ENCODE peak calls at places on chromosomes 16 and 17, in four cellular contexts. W is CD4-positive, alpha-beta T cell; B is GM04504; R is A549. J is an unnamed sample.
A peak's percentile ranks its signal among the peaks of the same experiment; 100 is the strongest.

GRCh38 chr16:54280751-54281150 is 5.8 kb downstream of the IRX3 start:
- DNase-seq in W (no peak), B (no peak), R (no peak), J (no peak)

GRCh38 chr17:48996696-48997102 is 486 bp upstream of the IGF2BP1 start:
- DNase-seq in W (no peak), B (no peak), R (no peak), J (no peak)

GRCh38 chr17:6095501-6095900 is 25.3 kb downstream of the WSCD1 start:
- DNase-seq in W (no peak), B (no peak), R (no peak), J (no peak)

GRCh38 chr17:75980188-75981018 is 1.4 kb downstream of the TEN1 start:
- DNase-seq in W (no peak), B (no peak), R (no peak), J (no peak)

GRCh38 chr17:70716551-70716950 is 547.2 kb downstream of the KCNJ2 start:
- DNase-seq in W (no peak), B (no peak), R (no peak), J (no peak)

GRCh38 chr16:85090166-85090565 is 22.1 kb downstream of the CIBAR2 start:
- DNase-seq in W (no peak), B (no peak), R (no peak), J (no peak)

GRCh38 chr16:967546-968295 is 3.1 kb downstream of the LMF1 start:
- DNase-seq in W (no peak), B (no peak), R (no peak), J (no peak)

GRCh38 chr16:11429823-11430222 is 84.6 kb downstream of the RMI2 start:
- DNase-seq in W (no peak), B (no peak), R (peak; percentile 15), J (no peak)

GRCh38 chr17:37089998-37090397 is 141.2 kb downstream of the AATF start:
- DNase-seq in W (no peak), B (no peak), R (no peak), J (no peak)

GRCh38 chr17:72151565-72152391 is 31.0 kb downstream of the SOX9 start:
- DNase-seq in W (no peak), B (no peak), R (peak; percentile 98), J (no peak)

GRCh38 chr16:83164816-83165215 is 538.0 kb downstream of the CDH13 start:
- DNase-seq in W (no peak), B (no peak), R (no peak), J (no peak)